ENCODE peak calls at places on chromosomes 6 and 20, in four cellular contexts. One of them, this sample, is unnamed.

GRCh38 chr6:150241751-150242150 is 98.9 kb downstream of the PPP1R14C start:
- DNase-seq in tibial nerve: no peak
- DNase-seq in thyroid gland: no peak
- DNase-seq in breast epithelium: no peak
- DNase-seq in this sample: no peak

GRCh38 chr20:4225778-4226177 is 210.4 kb upstream of the RNF24 start:
- DNase-seq in tibial nerve: no peak
- DNase-seq in thyroid gland: no peak
- DNase-seq in breast epithelium: no peak
- DNase-seq in this sample: peak

GRCh38 chr6:111823831-111824607 is 49.2 kb downstream of the FYN start:
- DNase-seq in tibial nerve: peak
- DNase-seq in thyroid gland: no peak
- DNase-seq in breast epithelium: no peak
- DNase-seq in this sample: no peak

GRCh38 chr20:8367679-8368078 is 235.6 kb downstream of the PLCB1 start:
- DNase-seq in tibial nerve: no peak
- DNase-seq in thyroid gland: no peak
- DNase-seq in breast epithelium: no peak
- DNase-seq in this sample: no peak

GRCh38 chr6:28515676-28516075 is at the start of gene GPX6:
- DNase-seq in tibial nerve: no peak
- DNase-seq in thyroid gland: no peak
- DNase-seq in breast epithelium: no peak
- DNase-seq in this sample: no peak

GRCh38 chr20:4633780-4634179 is 87.9 kb upstream of the PRND start:
- DNase-seq in tibial nerve: no peak
- DNase-seq in thyroid gland: no peak
- DNase-seq in breast epithelium: no peak
- DNase-seq in this sample: peak

GRCh38 chr6:145241039-145241438 is 494.3 kb downstream of the EPM2A start:
- DNase-seq in tibial nerve: no peak
- DNase-seq in thyroid gland: no peak
- DNase-seq in breast epithelium: no peak
- DNase-seq in this sample: peak

GRCh38 chr6:111805511-111806181 is 67.6 kb downstream of the FYN start:
- DNase-seq in tibial nerve: no peak
- DNase-seq in thyroid gland: peak
- DNase-seq in breast epithelium: no peak
- DNase-seq in this sample: no peak

GRCh38 chr20:59123011-59123676 is 40.5 kb upstream of the ZNF831 start:
- DNase-seq in tibial nerve: no peak
- DNase-seq in thyroid gland: no peak
- DNase-seq in breast epithelium: no peak
- DNase-seq in this sample: no peak

GRCh38 chr6:87421576-87421975 is 13.8 kb downstream of the CFAP206 start:
- DNase-seq in tibial nerve: no peak
- DNase-seq in thyroid gland: no peak
- DNase-seq in breast epithelium: no peak
- DNase-seq in this sample: no peak

GRCh38 chr6:30720738-30721197 is 616 bp downstream of the TUBB start:
- DNase-seq in tibial nerve: peak
- DNase-seq in thyroid gland: peak
- DNase-seq in breast epithelium: peak
- DNase-seq in this sample: no peak

GRCh38 chr6:30719356-30719755 is 796 bp upstream of the TUBB start:
- DNase-seq in tibial nerve: no peak
- DNase-seq in thyroid gland: no peak
- DNase-seq in breast epithelium: no peak
- DNase-seq in this sample: no peak

GRCh38 chr6:30719791-30720737 is at the start of gene TUBB:
- DNase-seq in tibial nerve: peak
- DNase-seq in thyroid gland: peak
- DNase-seq in breast epithelium: peak
- DNase-seq in this sample: peak

GRCh38 chr6:30722280-30723112 is 2.3 kb downstream of the TUBB start:
- DNase-seq in tibial nerve: peak
- DNase-seq in thyroid gland: peak
- DNase-seq in breast epithelium: peak
- DNase-seq in this sample: no peak

DNA sequence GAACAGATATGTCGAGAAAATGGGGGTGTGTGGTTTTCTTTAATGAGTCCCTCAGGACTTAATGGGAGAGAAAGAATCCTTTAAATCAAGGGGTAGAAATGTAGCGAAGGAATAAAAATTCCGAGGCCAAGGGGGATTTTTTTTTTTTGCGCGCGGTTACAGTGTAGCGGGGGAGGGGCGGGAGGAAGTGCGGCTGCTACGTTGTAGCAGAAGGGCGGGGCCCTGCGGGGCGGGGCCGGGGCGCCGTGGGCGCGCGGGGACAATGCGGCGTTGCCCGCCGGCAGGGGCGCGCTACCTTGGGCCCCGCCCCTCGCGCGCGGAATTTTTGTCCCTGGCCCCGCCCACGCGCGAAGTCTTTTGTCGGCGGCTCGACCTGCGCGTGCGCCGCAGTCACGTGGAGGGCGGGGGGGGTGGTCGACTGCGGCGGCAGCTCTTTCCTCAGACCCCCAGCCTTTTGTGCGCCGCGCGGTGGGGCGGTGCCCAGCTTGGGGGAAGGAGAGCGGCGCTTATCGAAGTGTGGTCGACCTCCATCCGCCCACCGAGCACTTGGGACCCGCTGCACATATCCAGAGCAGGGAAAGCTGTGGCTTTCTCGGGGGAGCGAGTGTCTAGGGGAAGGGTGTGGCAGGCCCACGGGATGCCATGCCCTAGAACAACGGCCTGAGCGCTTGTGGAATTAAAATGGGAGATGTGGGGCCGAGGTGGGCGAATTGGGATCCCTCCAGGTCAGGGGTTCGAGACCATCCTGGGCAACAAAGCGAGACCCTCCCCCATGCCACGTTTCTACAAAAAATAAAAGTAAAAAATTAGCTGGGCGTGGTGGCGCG is 1.3 kb downstream of the TUBB start:
- DNase-seq in tibial nerve: peak
- DNase-seq in thyroid gland: peak
- DNase-seq in breast epithelium: peak
- DNase-seq in this sample: no peak
- TF ChIP-seq POLR2A in tibial nerve: no peak
- TF ChIP-seq POLR2A in thyroid gland: no peak
- TF ChIP-seq POLR2A in breast epithelium: no peak
- TF ChIP-seq POLR2A in this sample: peak

GRCh38 chr20:62814709-62815065 is 2.2 kb upstream of the COL9A3 start:
- DNase-seq in tibial nerve: no peak
- DNase-seq in thyroid gland: no peak
- DNase-seq in breast epithelium: no peak
- DNase-seq in this sample: no peak
- TF ChIP-seq POLR2A in tibial nerve: no peak
- TF ChIP-seq POLR2A in thyroid gland: no peak
- TF ChIP-seq POLR2A in breast epithelium: no peak
- TF ChIP-seq POLR2A in this sample: no peak

GRCh38 chr6:117503211-117503610 is 20.7 kb downstream of the DCBLD1 start:
- DNase-seq in tibial nerve: no peak
- DNase-seq in thyroid gland: no peak
- DNase-seq in breast epithelium: no peak
- DNase-seq in this sample: no peak
- TF ChIP-seq POLR2A in tibial nerve: no peak
- TF ChIP-seq POLR2A in thyroid gland: no peak
- TF ChIP-seq POLR2A in breast epithelium: no peak
- TF ChIP-seq POLR2A in this sample: no peak

GRCh38 chr6:17599885-17600526 is at the start of gene FAM8A1:
- DNase-seq in tibial nerve: peak
- DNase-seq in thyroid gland: peak
- DNase-seq in breast epithelium: peak
- DNase-seq in this sample: peak
- TF ChIP-seq POLR2A in tibial nerve: peak
- TF ChIP-seq POLR2A in thyroid gland: peak
- TF ChIP-seq POLR2A in breast epithelium: peak
- TF ChIP-seq POLR2A in this sample: peak

GRCh38 chr20:56392282-56393132 is at the start of gene CSTF1:
- DNase-seq in tibial nerve: peak
- DNase-seq in thyroid gland: peak
- DNase-seq in breast epithelium: peak
- DNase-seq in this sample: peak
- TF ChIP-seq POLR2A in tibial nerve: no peak
- TF ChIP-seq POLR2A in thyroid gland: no peak
- TF ChIP-seq POLR2A in breast epithelium: no peak
- TF ChIP-seq POLR2A in this sample: peak

GRCh38 chr6:128521302-128521632 is 868 bp upstream of the PTPRK start:
- DNase-seq in tibial nerve: no peak
- DNase-seq in thyroid gland: peak
- DNase-seq in breast epithelium: no peak
- DNase-seq in this sample: no peak

GRCh38 chr6:128519132-128519930 is 1.1 kb downstream of the PTPRK start:
- DNase-seq in tibial nerve: no peak
- DNase-seq in thyroid gland: peak
- DNase-seq in breast epithelium: peak
- DNase-seq in this sample: no peak

GRCh38 chr6:128518531-128519131 is 1.8 kb downstream of the PTPRK start:
- DNase-seq in tibial nerve: no peak
- DNase-seq in thyroid gland: no peak
- DNase-seq in breast epithelium: no peak
- DNase-seq in this sample: no peak

GRCh38 chr6:128519931-128520435 is 416 bp downstream of the PTPRK start:
- DNase-seq in tibial nerve: peak
- DNase-seq in thyroid gland: peak
- DNase-seq in breast epithelium: peak
- DNase-seq in this sample: no peak

GRCh38 chr6:128520436-128521301 is at the start of gene PTPRK:
- DNase-seq in tibial nerve: peak
- DNase-seq in thyroid gland: peak
- DNase-seq in breast epithelium: peak
- DNase-seq in this sample: peak
- TF ChIP-seq POLR2A in tibial nerve: peak
- TF ChIP-seq POLR2A in thyroid gland: peak
- TF ChIP-seq POLR2A in breast epithelium: peak
- TF ChIP-seq POLR2A in this sample: peak

GRCh38 chr20:37407117-37407566 is 61.2 kb downstream of the SRC start:
- DNase-seq in tibial nerve: no peak
- DNase-seq in thyroid gland: no peak
- DNase-seq in breast epithelium: no peak
- DNase-seq in this sample: no peak

GRCh38 chr20:37405351-37405897 is 59.5 kb downstream of the SRC start:
- DNase-seq in tibial nerve: no peak
- DNase-seq in thyroid gland: no peak
- DNase-seq in breast epithelium: no peak
- DNase-seq in this sample: no peak

GRCh38 chr20:37407573-37408002 is 61.6 kb downstream of the SRC start:
- DNase-seq in tibial nerve: no peak
- DNase-seq in thyroid gland: no peak
- DNase-seq in breast epithelium: no peak
- DNase-seq in this sample: no peak

GRCh38 chr20:37404461-37404881 is 58.5 kb downstream of the SRC start:
- DNase-seq in tibial nerve: no peak
- DNase-seq in thyroid gland: no peak
- DNase-seq in breast epithelium: no peak
- DNase-seq in this sample: no peak

GRCh38 chr20:37406010-37406998 is 60.4 kb downstream of the SRC start:
- DNase-seq in tibial nerve: no peak
- DNase-seq in thyroid gland: peak
- DNase-seq in breast epithelium: no peak
- DNase-seq in this sample: peak
- TF ChIP-seq POLR2A in tibial nerve: no peak
- TF ChIP-seq POLR2A in thyroid gland: no peak
- TF ChIP-seq POLR2A in breast epithelium: no peak
- TF ChIP-seq POLR2A in this sample: peak

This sample was measured in H54.